ENCODE peak calls at places on chromosomes 2 and 18, in four cellular contexts. V, B, A and R are unnamed samples.

GRCh38 chr2:149991576-149991975 is 404.0 kb upstream of the MMADHC start:
- DNase-seq in A (peak), B (no peak), V (no peak), R (no peak)

GRCh38 chr2:241728627-241729026 is 5.8 kb upstream of the D2HGDH start:
- DNase-seq in B (peak), V (peak), A (peak), R (no peak)

GRCh38 chr2:233460726-233461431 is 105.7 kb downstream of the USP40 start:
- DNase-seq in A (no peak), B (no peak), V (peak), R (peak)

GRCh38 chr2:148922776-148923175 is 47.7 kb downstream of the KIF5C start:
- DNase-seq in B (no peak), A (no peak), V (no peak), R (no peak)

GRCh38 chr2:150598383-150598782 is 110.9 kb upstream of the RND3 start:
- DNase-seq in A (no peak), V (no peak), B (no peak), R (no peak)

GRCh38 chr2:145203931-145204330 is 684.0 kb upstream of the ZEB2 start:
- DNase-seq in B (no peak), A (no peak), V (no peak), R (no peak)

GRCh38 chr2:216315817-216316603 is 56.3 kb downstream of the MARCHF4 start:
- DNase-seq in V (no peak), A (peak), B (no peak), R (no peak)

GRCh38 chr2:72133721-72134407 is 13.8 kb downstream of the CYP26B1 start:
- DNase-seq in B (no peak), A (no peak), V (peak), R (peak)

GRCh38 chr2:242085941-242086621 is 216.6 kb downstream of the RTP5 start:
- DNase-seq in A (peak), B (peak), V (no peak), R (no peak)

GRCh38 chr2:169999041-169999440 is 171.8 kb downstream of the UBR3 start:
- DNase-seq in B (no peak), A (no peak), V (no peak), R (no peak)

GRCh38 chr2:175206866-175207265 is 25.4 kb upstream of the ATP5MC3 start:
- DNase-seq in B (no peak), A (no peak), V (no peak), R (no peak)

GRCh38 chr2:96826546-96827278 is 10.6 kb downstream of the CNNM3 start:
- DNase-seq in A (no peak), B (no peak), V (peak), R (no peak)

GRCh38 chr18:60112369-60112768 is 212.6 kb downstream of the PMAIP1 start:
- DNase-seq in B (no peak), V (no peak), A (no peak), R (no peak)

GRCh38 chr2:237254369-237254861 is 159.5 kb downstream of the COL6A3 start:
- DNase-seq in A (peak), B (no peak), V (no peak), R (no peak)

GRCh38 chr2:20584637-20585321 is 66.1 kb downstream of the HS1BP3 start:
- DNase-seq in V (peak), B (peak), A (peak), R (peak)

GRCh38 chr2:31227711-31228125 is 6.2 kb upstream of the EHD3 start:
- DNase-seq in B (no peak), A (no peak), V (no peak), R (no peak)

DNA sequence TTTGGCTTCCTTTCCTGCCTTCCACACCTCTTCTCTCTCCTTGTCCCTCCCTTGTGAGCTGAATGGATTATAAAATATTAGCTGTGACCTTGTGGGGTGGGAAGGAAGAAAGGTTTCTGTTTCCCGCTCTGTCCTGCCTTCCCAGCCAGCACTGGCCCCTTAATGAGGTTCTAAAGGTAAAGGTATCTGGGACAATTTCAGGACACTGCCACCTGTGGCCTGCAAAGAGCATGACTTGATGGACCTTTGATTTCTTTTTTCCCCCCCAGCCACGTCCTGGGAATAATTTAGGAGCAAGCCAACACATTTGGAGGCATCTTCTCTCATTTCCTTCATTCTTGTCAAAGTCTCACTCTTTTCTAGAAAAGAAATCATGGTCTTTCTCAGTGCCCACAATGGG is 246.7 kb upstream of the EPAS1 start:
- DNase-seq in B (no peak), V (no peak), A (no peak), R (no peak)
- TF ChIP-seq CTCF in B (no peak), V (no peak), A (no peak), R (no peak)

DNA sequence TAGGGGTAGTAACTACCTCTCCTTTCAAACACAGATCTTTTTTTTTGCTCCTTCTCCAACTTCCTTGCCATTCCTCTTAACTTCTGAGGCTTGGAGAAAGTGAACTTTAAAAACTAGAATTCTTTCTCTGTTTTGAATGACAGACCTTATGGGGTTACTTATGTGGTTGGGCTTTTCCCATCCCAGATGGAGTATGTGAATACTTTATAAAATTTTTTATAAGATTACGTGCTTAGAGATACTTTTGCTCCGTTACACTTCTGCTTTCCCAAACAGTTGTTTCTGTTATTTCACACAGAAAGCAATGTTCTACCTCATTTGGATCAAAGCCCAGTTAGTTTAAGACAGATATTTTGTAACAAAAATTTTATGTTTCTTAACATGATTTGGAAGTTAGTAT is 20.2 kb downstream of the GREB1L start:
- DNase-seq in A (no peak), V (no peak), B (no peak), R (no peak)
- TF ChIP-seq CTCF in A (no peak), V (no peak), B (no peak), R (no peak)

GRCh38 chr2:65638438-65638837 is 206.0 kb upstream of the SPRED2 start:
- DNase-seq in A (no peak), B (no peak), V (no peak), R (no peak)
- TF ChIP-seq CTCF in A (no peak), B (peak), V (no peak), R (peak)

GRCh38 chr2:26438526-26438925 is 36.8 kb downstream of the DRC1 start:
- DNase-seq in B (no peak), A (peak), V (no peak), R (no peak)
- TF ChIP-seq CTCF in B (no peak), A (no peak), V (no peak), R (no peak)

GRCh38 chr2:139031722-139032121 is 251.5 kb upstream of the NXPH2 start:
- DNase-seq in B (peak), A (peak), V (peak), R (no peak)
- TF ChIP-seq CTCF in B (no peak), A (peak), V (no peak), R (peak)

DNA sequence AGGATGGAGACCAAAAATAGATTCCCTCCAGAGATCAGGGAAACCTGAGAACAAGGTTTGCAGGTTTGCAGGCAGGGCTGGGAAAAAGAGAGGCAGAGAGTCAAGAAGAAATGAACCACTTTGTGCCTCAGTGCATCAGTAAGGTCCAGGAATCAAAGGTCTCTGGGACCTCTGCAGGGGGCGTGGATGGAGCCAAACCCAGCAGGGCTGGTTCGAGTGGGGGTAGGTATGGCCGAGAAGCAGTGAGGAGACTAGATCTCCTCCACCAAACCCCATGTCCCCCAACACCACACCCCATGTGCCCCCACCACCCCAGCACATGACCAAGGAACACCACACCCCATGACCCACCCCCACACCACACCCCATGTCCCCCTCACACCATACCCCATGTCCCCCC is 98.4 kb upstream of the GPC1 start:
- DNase-seq in B (no peak), V (no peak), A (no peak), R (no peak)
- TF ChIP-seq CTCF in B (no peak), V (no peak), A (no peak), R (no peak)

DNA sequence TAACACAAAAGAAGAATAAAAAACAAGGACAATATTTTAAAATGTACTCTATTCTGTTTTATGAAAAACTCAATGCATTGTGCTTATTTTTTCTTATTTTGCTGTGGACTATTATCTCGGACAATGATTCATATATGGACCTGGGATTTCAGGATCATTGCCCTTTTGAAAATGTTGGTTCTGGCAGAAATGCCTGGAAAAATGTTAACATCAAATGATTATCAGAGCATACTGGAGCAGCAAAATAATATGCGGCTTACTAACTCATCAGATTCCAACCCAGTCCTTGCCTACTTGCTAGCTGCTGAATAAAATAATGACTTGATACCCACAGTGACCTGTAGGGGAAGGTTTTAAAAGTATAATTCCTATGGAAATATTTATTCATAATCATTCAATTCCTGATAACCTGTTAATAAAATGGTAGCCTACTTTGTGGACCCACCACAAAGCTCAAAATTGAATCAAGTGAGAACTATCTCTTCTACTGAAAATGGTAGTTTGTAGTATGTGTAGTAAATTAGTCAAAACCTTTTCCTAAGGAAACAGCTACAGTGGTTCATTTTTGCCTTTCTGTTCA is 117.4 kb downstream of the NEB start:
- DNase-seq in B (no peak), A (no peak), V (no peak), R (no peak)
- TF ChIP-seq CTCF in B (no peak), A (no peak), V (no peak), R (no peak)

GRCh38 chr18:74551936-74552555 is 17.7 kb downstream of the CNDP1 start:
- DNase-seq in V (peak), A (peak), B (peak), R (no peak)
- TF ChIP-seq CTCF in V (peak), A (peak), B (peak), R (peak)

GRCh38 chr2:50480507-50480906 is 551.4 kb downstream of the NRXN1 start:
- DNase-seq in B (no peak), A (no peak), V (no peak), R (no peak)

GRCh38 chr2:50476174-50476573 is 555.8 kb downstream of the NRXN1 start:
- DNase-seq in B (no peak), V (no peak), A (no peak), R (no peak)
- TF ChIP-seq CTCF in B (peak), V (no peak), A (no peak), R (no peak)